ENCODE peak calls at places on chromosomes 12 and 14, in six cellular contexts. R is CD8-positive, alpha-beta memory T cell; Y is right lobe of liver; F is aorta; W is uterus; A is A673. I is an unnamed sample.

GRCh38 chr14:104286496-104286895 is 148.1 kb downstream of the KIF26A start:
- DNase-seq in A (no peak), F (peak; percentile 18), W (no peak), R (no peak), Y (peak; percentile 41), I (peak; percentile 24)

GRCh38 chr14:54976316-54976715 is 50.6 kb downstream of the WDHD1 start:
- DNase-seq in F (no peak), W (no peak), A (peak; percentile 32), R (no peak), Y (no peak), I (no peak)

GRCh38 chr12:49244161-49244560 is 20.7 kb upstream of the TUBA1C start:
- DNase-seq in W (no peak), A (no peak), R (no peak), Y (no peak), F (no peak), I (no peak)

GRCh38 chr14:67514650-67515385 is 18.3 kb upstream of the PLEKHH1 start:
- DNase-seq in W (peak; percentile 43), Y (peak; percentile 65), F (peak; percentile 69), R (peak; percentile 54), A (peak; percentile 24), I (peak; percentile 37)

GRCh38 chr14:45251912-45252311 is 1.1 kb downstream of the MIS18BP1 start:
- DNase-seq in Y (no peak), A (peak; percentile 25), F (no peak), R (no peak), W (no peak), I (no peak)

GRCh38 chr12:14561677-14562076 is 6.0 kb downstream of the PLBD1 start:
- DNase-seq in A (no peak), R (no peak), W (no peak), F (no peak), Y (no peak), I (no peak)

GRCh38 chr12:46472893-46473633 is 100.5 kb upstream of the SLC38A2 start:
- DNase-seq in A (peak; percentile 83), Y (no peak), R (no peak), F (no peak), W (no peak), I (no peak)

GRCh38 chr12:124504273-124505000 is 63.0 kb downstream of the NCOR2 start:
- DNase-seq in A (no peak), F (no peak), W (peak; percentile 76), Y (no peak), R (no peak), I (no peak)

GRCh38 chr14:66139432-66139831 is 346.7 kb upstream of the CCDC196 start:
- DNase-seq in W (no peak), R (no peak), Y (no peak), A (no peak), F (no peak), I (no peak)

GRCh38 chr14:30582376-30582775 is 23.4 kb downstream of the G2E3 start:
- DNase-seq in W (no peak), Y (no peak), A (no peak), F (no peak), R (no peak), I (no peak)
- H3K4me1 ChIP-seq in W (no peaks in the 10 kb centered on the region), Y (no peaks in the 10 kb centered on the region), A (peaks cover 6% of the 10 kb centered on the region), F (peaks cover 1% of the 10 kb centered on the region), R (peaks cover 5% of the 10 kb centered on the region), I (no peaks in the 10 kb centered on the region)

GRCh38 chr12:54370218-54370730 is 6.0 kb upstream of the GPR84 start:
- DNase-seq in A (peak; percentile 84), W (peak; percentile 86), R (no peak), F (peak; percentile 91), Y (peak; percentile 75), I (peak; percentile 83)
- H3K4me1 ChIP-seq in A (peaks cover 54% of the 10 kb centered on the region), W (no peaks in the 10 kb centered on the region), R (peaks cover 11% of the 10 kb centered on the region), F (no peaks in the 10 kb centered on the region), Y (no peaks in the 10 kb centered on the region), I (peaks cover 27% of the 10 kb centered on the region)

GRCh38 chr12:52202361-52203078 is 10.7 kb upstream of the KRT80 start:
- DNase-seq in A (peak; percentile 54), F (peak; percentile 54), Y (peak; percentile 50), W (no peak), R (no peak), I (no peak)

GRCh38 chr12:52203126-52203921 is 11.5 kb upstream of the KRT80 start:
- DNase-seq in Y (peak; percentile 54), R (no peak), W (no peak), A (peak; percentile 87), F (peak; percentile 88), I (peak; percentile 56)

GRCh38 chr12:52200783-52201519 is 9.1 kb upstream of the KRT80 start:
- DNase-seq in F (peak; percentile 31), Y (peak; percentile 34), A (no peak), W (no peak), R (no peak), I (no peak)

GRCh38 chr12:52200086-52200782 is 8.4 kb upstream of the KRT80 start:
- DNase-seq in R (no peak), Y (peak; percentile 36), A (no peak), W (no peak), F (peak; percentile 30), I (no peak)

DNA sequence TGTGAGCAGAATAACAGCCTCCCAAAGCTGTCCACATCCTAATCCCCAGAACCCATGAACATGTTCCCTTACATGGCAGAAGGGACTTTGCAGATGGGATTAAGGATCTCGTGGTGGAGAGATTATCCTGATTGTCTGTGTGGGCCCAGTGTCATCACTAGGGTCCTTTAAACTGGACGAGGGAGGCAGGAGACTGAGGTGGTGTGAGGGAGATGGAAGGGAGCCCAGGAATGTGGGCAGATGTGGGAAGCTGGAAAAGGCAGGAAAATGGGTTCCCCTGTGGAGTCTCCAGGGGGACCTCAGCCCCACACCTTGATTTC is 9.7 kb upstream of the KRT80 start:
- DNase-seq in A (no peak), Y (peak; percentile 5), F (no peak), W (no peak), R (no peak), I (no peak)
- H3K4me1 ChIP-seq in A (peaks cover 20% of the 10 kb centered on the region), Y (no peaks in the 10 kb centered on the region), F (no peaks in the 10 kb centered on the region), W (peaks cover 15% of the 10 kb centered on the region), R (no peaks in the 10 kb centered on the region), I (no peaks in the 10 kb centered on the region)

GRCh38 chr12:12725086-12725955 is 8.2 kb downstream of the CDKN1B start:
- DNase-seq in R (peak; percentile 97), F (peak; percentile 96), Y (peak; percentile 96), W (peak; percentile 91), A (peak; percentile 98), I (peak; percentile 94)
- H3K4me1 ChIP-seq in R (peaks cover 44% of the 10 kb centered on the region), F (no peaks in the 10 kb centered on the region), Y (peaks cover 7% of the 10 kb centered on the region), W (no peaks in the 10 kb centered on the region), A (peaks cover 19% of the 10 kb centered on the region), I (peaks cover 31% of the 10 kb centered on the region)

GRCh38 chr12:25979059-25979458 is 20.6 kb downstream of the RASSF8 start:
- DNase-seq in A (no peak), W (no peak), Y (no peak), R (no peak), F (no peak), I (no peak)

GRCh38 chr12:25982416-25982815 is 23.9 kb downstream of the RASSF8 start:
- DNase-seq in W (no peak), A (no peak), R (no peak), F (no peak), Y (no peak), I (no peak)

GRCh38 chr12:25979563-25979962 is 21.1 kb downstream of the RASSF8 start:
- DNase-seq in W (no peak), F (no peak), Y (no peak), R (no peak), A (no peak), I (no peak)

GRCh38 chr12:25981597-25981996 is 23.1 kb downstream of the RASSF8 start:
- DNase-seq in Y (no peak), R (no peak), A (no peak), W (no peak), F (no peak), I (no peak)

GRCh38 chr12:25980035-25980434 is 21.6 kb downstream of the RASSF8 start:
- DNase-seq in A (no peak), Y (no peak), R (no peak), F (no peak), W (no peak), I (no peak)
- H3K4me1 ChIP-seq in A (no peaks in the 10 kb centered on the region), Y (no peaks in the 10 kb centered on the region), R (no peaks in the 10 kb centered on the region), F (peaks cover 2% of the 10 kb centered on the region), W (peaks cover 19% of the 10 kb centered on the region), I (peaks cover 65% of the 10 kb centered on the region)

GRCh38 chr12:50617657-50618056 is 112.9 kb downstream of the DIP2B start:
- DNase-seq in Y (no peak), F (no peak), A (no peak), W (no peak), R (no peak), I (no peak)
- H3K4me1 ChIP-seq in Y (no peaks in the 10 kb centered on the region), F (peaks cover 5% of the 10 kb centered on the region), A (peaks cover 72% of the 10 kb centered on the region), W (no peaks in the 10 kb centered on the region), R (peaks cover 23% of the 10 kb centered on the region), I (peaks cover 63% of the 10 kb centered on the region)

I was measured in psoas muscle.